ENCODE peak calls at places on chromosomes 13 and 19, in nine cellular contexts. K, A, B, Y, L, P, S, D and G are unnamed samples.

GRCh38 chr13:97124237-97124636 is 97.9 kb upstream of the MBNL2 start:
- DNase-seq in L (no peak), D (no peak), K (no peak), P (peak; percentile 48), B (no peak), S (no peak), A (no peak), Y (no peak), G (no peak)

GRCh38 chr19:1168877-1169791 is 4.9 kb downstream of the SBNO2 start:
- DNase-seq in B (no peak), D (peak; percentile 24), P (no peak), A (no peak), L (no peak), S (peak; percentile 55), Y (no peak), K (no peak), G (no peak)

GRCh38 chr19:12833747-12834417 is 497 bp downstream of the RTBDN start:
- DNase-seq in B (peak; percentile 88), A (no peak), P (no peak), Y (no peak), K (peak; percentile 28), L (peak; percentile 65), D (no peak), S (peak; percentile 12), G (no peak)

GRCh38 chr13:91567485-91568207 is 169.2 kb downstream of the GPC5 start:
- DNase-seq in Y (no peak), S (no peak), P (no peak), D (no peak), K (no peak), L (no peak), B (no peak), A (no peak), G (no peak)

GRCh38 chr13:101210774-101211173 is 205.5 kb downstream of the NALCN start:
- DNase-seq in S (no peak), K (no peak), A (no peak), Y (no peak), L (no peak), B (no peak), P (no peak), D (no peak), G (no peak)

GRCh38 chr13:27599845-27600553 is 20.3 kb downstream of the LNX2 start:
- DNase-seq in P (no peak), K (no peak), Y (no peak), L (no peak), D (peak; percentile 85), S (no peak), A (no peak), B (no peak), G (peak; percentile 33)

GRCh38 chr13:33194820-33195692 is 90.5 kb downstream of the STARD13 start:
- DNase-seq in Y (peak; percentile 91), K (peak; percentile 98), D (peak; percentile 63), B (no peak), S (no peak), A (no peak), P (no peak), L (peak; percentile 44), G (peak; percentile 48)

GRCh38 chr19:2208975-2209374 is 27.2 kb downstream of the PLEKHJ1 start:
- DNase-seq in L (no peak), P (no peak), Y (no peak), B (no peak), A (no peak), S (no peak), K (no peak), D (no peak), G (no peak)

GRCh38 chr19:1019980-1020867 is 699 bp downstream of the TMEM259 start:
- DNase-seq in Y (no peak), S (peak; percentile 36), D (no peak), K (peak; percentile 39), A (no peak), P (no peak), L (no peak), B (no peak), G (peak; percentile 45)

GRCh38 chr13:61095885-61096284 is 319.8 kb downstream of the PCDH20 start:
- DNase-seq in Y (no peak), A (no peak), D (no peak), L (no peak), S (no peak), K (no peak), B (no peak), P (no peak), G (no peak)

GRCh38 chr19:1566392-1567115 is 1.6 kb downstream of the MEX3D start:
- DNase-seq in K (no peak), D (peak; percentile 91), Y (peak; percentile 46), L (peak; percentile 81), P (peak; percentile 82), A (peak; percentile 50), B (peak; percentile 93), S (peak; percentile 87), G (peak; percentile 90)

GRCh38 chr13:39451860-39452301 is 151.1 kb downstream of the LHFPL6 start:
- DNase-seq in B (no peak), L (no peak), K (peak; percentile 65), Y (peak; percentile 89), S (peak; percentile 10), A (no peak), P (no peak), D (peak; percentile 66), G (no peak)

GRCh38 chr19:54133957-54134590 is 3.5 kb upstream of the CNOT3 start:
- DNase-seq in K (no peak), D (no peak), P (no peak), S (no peak), B (no peak), Y (no peak), A (no peak), L (no peak), G (no peak)

GRCh38 chr13:83722443-83722842 is 159.8 kb downstream of the SLITRK1 start:
- DNase-seq in L (no peak), K (no peak), A (no peak), P (no peak), Y (no peak), B (no peak), D (no peak), S (no peak), G (no peak)

GRCh38 chr19:38210458-38210987 is 13.5 kb downstream of the DPF1 start:
- DNase-seq in L (peak; percentile 77), A (no peak), K (no peak), D (peak; percentile 62), B (peak; percentile 93), S (peak; percentile 18), Y (no peak), P (peak; percentile 91), G (peak; percentile 87)

GRCh38 chr13:22014469-22014868 is 343.6 kb downstream of the FGF9 start:
- DNase-seq in K (no peak), A (no peak), S (no peak), Y (no peak), P (no peak), D (no peak), B (no peak), L (no peak), G (no peak)

GRCh38 chr13:93875527-93875926 is 604.0 kb downstream of the DCT start:
- DNase-seq in S (no peak), A (no peak), K (no peak), B (no peak), P (no peak), D (no peak), Y (no peak), L (no peak), G (no peak)

GRCh38 chr19:38266981-38267597 is 2.7 kb downstream of the SPINT2 start:
- DNase-seq in S (peak; percentile 30), D (no peak), Y (no peak), A (peak; percentile 68), B (no peak), K (no peak), P (no peak), L (no peak), G (no peak)

GRCh38 chr19:46731007-46731501 is 14.1 kb upstream of the PRKD2 start:
- DNase-seq in L (no peak), Y (peak; percentile 70), S (no peak), A (peak; percentile 63), K (peak; percentile 47), D (peak; percentile 84), B (no peak), P (no peak), G (no peak)

GRCh38 chr13:49210669-49211068 is 9.5 kb upstream of the MLNR start:
- DNase-seq in S (no peak), D (no peak), B (no peak), A (no peak), L (no peak), P (no peak), K (no peak), Y (no peak), G (no peak)